ENCODE peak calls at places on chromosomes 7 and 10, in five cellular contexts. One of them, this sample, is unnamed.
A peak's percentile ranks its signal among the peaks of the same experiment; 100 is the strongest.

GRCh38 chr10:122863216-122863615 is 16.2 kb downstream of the FAM24B start:
- DNase-seq in RWPE1: no peak
- DNase-seq in Panc1: no peak
- DNase-seq in GM12878: no peak
- DNase-seq in stomach: no peak
- DNase-seq in this sample: no peak

GRCh38 chr7:7585241-7585928 is 18.7 kb downstream of the MIOS start:
- DNase-seq in Panc1: no peak
- DNase-seq in GM12878: no peak
- DNase-seq in RWPE1: no peak
- DNase-seq in stomach: no peak
- DNase-seq in this sample: no peak

GRCh38 chr10:99850041-99850766 is 67.8 kb downstream of the ABCC2 start:
- DNase-seq in Panc1: no peak
- DNase-seq in GM12878: no peak
- DNase-seq in RWPE1: no peak
- DNase-seq in stomach: no peak
- DNase-seq in this sample: no peak

GRCh38 chr7:116528008-116528789 is 3.4 kb downstream of the CAV1 start:
- DNase-seq in stomach: no peak
- DNase-seq in Panc1: no peak
- DNase-seq in GM12878: no peak
- DNase-seq in RWPE1: peak; percentile 76
- DNase-seq in this sample: peak; percentile 97

GRCh38 chr10:132296671-132297443 is 10.9 kb downstream of the STK32C start:
- DNase-seq in RWPE1: no peak
- DNase-seq in GM12878: no peak
- DNase-seq in Panc1: no peak
- DNase-seq in stomach: no peak
- DNase-seq in this sample: peak; percentile 81

GRCh38 chr10:111435871-111436270 is 359.0 kb downstream of the ADRA2A start:
- DNase-seq in stomach: no peak
- DNase-seq in Panc1: no peak
- DNase-seq in RWPE1: no peak
- DNase-seq in GM12878: no peak
- DNase-seq in this sample: no peak

GRCh38 chr7:65269150-65269856 is 104.4 kb upstream of the ZNF92 start:
- DNase-seq in GM12878: peak; percentile 73
- DNase-seq in Panc1: no peak
- DNase-seq in RWPE1: peak; percentile 86
- DNase-seq in stomach: no peak
- DNase-seq in this sample: peak; percentile 86

GRCh38 chr7:98178321-98178720 is 32.9 kb upstream of the BHLHA15 start:
- DNase-seq in Panc1: no peak
- DNase-seq in stomach: peak; percentile 91
- DNase-seq in GM12878: no peak
- DNase-seq in RWPE1: no peak
- DNase-seq in this sample: no peak

GRCh38 chr10:36779238-36779846 is 346.1 kb upstream of the ANKRD30A start:
- DNase-seq in GM12878: no peak
- DNase-seq in RWPE1: peak; percentile 61
- DNase-seq in Panc1: peak; percentile 25
- DNase-seq in stomach: no peak
- DNase-seq in this sample: peak; percentile 85

GRCh38 chr10:50552771-50553535 is 70.8 kb downstream of the SGMS1 start:
- DNase-seq in Panc1: no peak
- DNase-seq in RWPE1: no peak
- DNase-seq in stomach: peak; percentile 29
- DNase-seq in GM12878: no peak
- DNase-seq in this sample: peak; percentile 58

GRCh38 chr7:56578612-56579011 is 462.4 kb upstream of the NUPR2 start:
- DNase-seq in RWPE1: no peak
- DNase-seq in stomach: no peak
- DNase-seq in GM12878: no peak
- DNase-seq in Panc1: no peak
- DNase-seq in this sample: no peak

GRCh38 chr7:20374391-20374790 is 43.7 kb downstream of the ITGB8 start:
- DNase-seq in RWPE1: no peak
- DNase-seq in GM12878: no peak
- DNase-seq in stomach: no peak
- DNase-seq in Panc1: no peak
- DNase-seq in this sample: no peak

GRCh38 chr7:46943996-46944395 is 637.9 kb downstream of the TNS3 start:
- DNase-seq in RWPE1: no peak
- DNase-seq in stomach: no peak
- DNase-seq in Panc1: no peak
- DNase-seq in GM12878: no peak
- DNase-seq in this sample: no peak

GRCh38 chr10:52879651-52880050 is 107.1 kb upstream of the MBL2 start:
- DNase-seq in GM12878: no peak
- DNase-seq in stomach: no peak
- DNase-seq in RWPE1: no peak
- DNase-seq in Panc1: no peak
- DNase-seq in this sample: no peak

GRCh38 chr10:35089641-35090161 is 440 bp downstream of the CUL2 start:
- DNase-seq in GM12878: no peak
- DNase-seq in RWPE1: peak; percentile 33
- DNase-seq in stomach: no peak
- DNase-seq in Panc1: no peak
- DNase-seq in this sample: peak; percentile 81

DNA sequence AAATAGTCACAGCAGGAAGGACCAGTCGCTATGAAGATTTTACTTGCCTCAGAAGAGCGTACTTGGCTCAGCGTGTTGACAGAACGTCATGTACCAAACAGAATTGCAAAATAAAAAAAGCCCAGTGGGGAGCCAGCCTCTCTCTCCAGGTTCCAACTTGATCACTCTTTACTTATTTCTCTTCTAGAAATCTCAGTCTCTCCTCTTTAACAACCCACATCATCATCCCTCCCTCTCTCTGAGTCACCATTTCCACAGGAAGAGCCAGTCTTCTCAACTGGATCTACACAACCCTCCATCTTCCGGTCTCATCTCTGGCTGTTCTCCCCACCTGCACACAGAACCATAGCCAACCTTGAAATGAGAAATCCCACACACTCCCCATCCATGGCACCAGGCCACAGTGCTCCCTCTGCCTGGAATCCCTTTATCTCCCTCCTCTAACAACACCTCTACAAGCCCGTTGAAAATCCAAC is 718.3 kb downstream of the GRID1 start:
- DNase-seq in stomach: no peak
- DNase-seq in GM12878: no peak
- DNase-seq in RWPE1: no peak
- DNase-seq in Panc1: no peak
- DNase-seq in this sample: no peak
- H3K27ac ChIP-seq in stomach: no peak overlapping the region
- H3K27ac ChIP-seq in GM12878: no peak overlapping the region
- H3K27ac ChIP-seq in RWPE1: no peak overlapping the region
- H3K27ac ChIP-seq in Panc1: peak overlapping the region; percentile 2
- H3K27ac ChIP-seq in this sample: no peak overlapping the region

DNA sequence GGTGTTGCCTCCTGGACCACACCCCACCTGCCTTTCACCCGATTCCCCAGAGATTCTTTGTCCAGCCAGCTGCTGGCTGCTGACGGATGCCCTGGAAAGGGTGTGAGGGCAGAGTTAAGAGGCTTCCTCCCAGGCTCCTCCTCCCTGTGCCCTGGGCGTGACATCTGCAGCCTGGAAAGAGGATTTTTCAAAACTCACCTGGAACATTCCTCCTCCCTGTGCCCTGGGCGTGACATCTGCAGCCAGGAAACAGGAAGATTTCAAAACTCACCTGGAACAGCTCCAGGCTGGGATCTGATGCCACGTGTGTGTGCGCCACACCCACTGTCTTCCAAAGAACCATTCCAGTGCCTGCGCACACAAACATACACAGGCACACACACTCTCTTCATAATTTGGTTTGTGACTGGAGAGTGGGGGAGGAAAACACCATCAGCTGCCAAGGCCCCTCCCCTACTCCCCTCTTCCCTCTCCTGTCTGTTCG is 5.2 kb downstream of the MARVELD1 start:
- DNase-seq in GM12878: no peak
- DNase-seq in stomach: peak; percentile 85
- DNase-seq in Panc1: no peak
- DNase-seq in RWPE1: peak; percentile 98
- DNase-seq in this sample: no peak
- H3K27ac ChIP-seq in GM12878: no peak overlapping the region
- H3K27ac ChIP-seq in stomach: peak overlapping the region; percentile 96
- H3K27ac ChIP-seq in Panc1: no peak overlapping the region
- H3K27ac ChIP-seq in RWPE1: peak overlapping the region; percentile 92
- H3K27ac ChIP-seq in this sample: no peak overlapping the region

DNA sequence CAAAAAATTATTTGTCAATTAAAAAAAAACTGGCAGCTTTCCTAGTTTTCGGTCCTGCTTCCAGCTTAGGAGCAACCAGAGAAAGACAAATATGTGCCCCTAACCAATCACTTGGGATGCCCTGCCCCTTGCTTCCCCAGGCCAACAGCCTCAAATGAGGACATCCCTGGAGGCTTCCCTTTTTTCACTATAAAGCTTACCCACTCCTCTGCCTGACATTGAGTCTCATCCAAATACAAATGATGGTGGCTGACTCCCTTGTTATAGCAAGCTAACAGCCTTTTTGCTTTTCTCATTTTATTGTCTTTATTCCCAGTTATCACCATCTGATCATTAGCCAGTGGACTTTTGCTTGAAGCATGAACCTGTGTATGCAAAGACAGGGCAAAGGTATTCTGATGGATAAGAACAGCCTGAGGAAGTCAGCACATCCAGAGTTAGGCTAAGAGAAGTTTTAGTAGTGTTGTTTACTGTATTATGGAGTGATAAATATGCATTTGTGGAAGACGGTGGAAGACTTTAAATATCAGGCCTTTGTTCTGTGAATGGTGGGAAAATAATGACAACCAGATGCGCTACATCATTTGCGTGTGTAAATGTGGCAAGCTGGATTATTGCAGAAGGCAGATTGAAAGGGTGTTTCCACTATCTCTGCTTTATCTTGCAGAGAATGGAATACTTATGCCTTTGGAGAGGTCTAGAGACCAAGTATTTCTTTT is 1.7 kb upstream of the CCM2 start:
- DNase-seq in Panc1: no peak
- DNase-seq in GM12878: no peak
- DNase-seq in RWPE1: no peak
- DNase-seq in stomach: no peak
- DNase-seq in this sample: no peak
- H3K27ac ChIP-seq in Panc1: peak overlapping the region; percentile 96
- H3K27ac ChIP-seq in GM12878: peak overlapping the region; percentile 79
- H3K27ac ChIP-seq in RWPE1: peak overlapping the region; percentile 93
- H3K27ac ChIP-seq in stomach: peak overlapping the region; percentile 94
- H3K27ac ChIP-seq in this sample: no peak overlapping the region

DNA sequence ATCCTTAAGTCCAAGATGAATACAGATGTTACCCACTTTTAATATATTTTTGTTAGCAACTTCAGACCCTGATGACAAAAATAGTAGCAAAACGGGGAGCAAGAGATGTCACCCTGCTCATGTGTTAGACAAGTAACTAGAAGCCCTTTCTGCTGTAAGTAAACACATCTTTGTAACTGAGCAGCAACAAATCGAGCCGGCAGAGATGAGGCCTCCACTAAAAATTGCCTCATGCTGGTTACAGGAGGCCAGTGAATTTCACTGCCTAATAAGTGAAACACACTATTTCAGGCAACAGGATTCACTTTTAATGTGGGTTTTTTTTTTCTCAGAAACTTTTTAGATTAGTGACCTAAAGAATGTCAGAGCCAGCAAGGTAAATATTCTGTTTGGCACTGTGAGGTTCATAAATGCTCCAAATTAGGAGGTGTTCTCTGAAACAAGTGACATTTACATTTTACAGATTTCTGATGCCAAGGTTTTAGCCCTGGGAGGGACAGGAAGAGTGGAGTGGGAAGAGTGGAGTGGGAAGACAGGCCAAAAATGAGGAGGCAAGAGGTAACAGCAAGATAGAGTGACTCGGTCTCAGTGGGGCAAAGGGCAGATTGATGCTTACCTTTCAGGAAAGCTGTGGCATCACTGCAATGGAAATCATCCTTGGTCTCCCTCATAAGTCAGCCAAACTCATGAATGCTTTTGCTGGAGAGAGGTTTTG is 53.6 kb upstream of the LRRC17 start:
- DNase-seq in stomach: no peak
- DNase-seq in Panc1: no peak
- DNase-seq in GM12878: no peak
- DNase-seq in RWPE1: no peak
- DNase-seq in this sample: no peak
- H3K27ac ChIP-seq in stomach: peak overlapping the region; percentile 61
- H3K27ac ChIP-seq in Panc1: peak overlapping the region; percentile 67
- H3K27ac ChIP-seq in GM12878: no peak overlapping the region
- H3K27ac ChIP-seq in RWPE1: no peak overlapping the region
- H3K27ac ChIP-seq in this sample: no peak overlapping the region

GRCh38 chr10:131223422-131223821 is 88.1 kb downstream of the TCERG1L start:
- DNase-seq in RWPE1: no peak
- DNase-seq in stomach: no peak
- DNase-seq in Panc1: no peak
- DNase-seq in GM12878: no peak
- DNase-seq in this sample: no peak
- H3K27ac ChIP-seq in RWPE1: no peak overlapping the region
- H3K27ac ChIP-seq in stomach: no peak overlapping the region
- H3K27ac ChIP-seq in Panc1: no peak overlapping the region
- H3K27ac ChIP-seq in GM12878: no peak overlapping the region
- H3K27ac ChIP-seq in this sample: no peak overlapping the region

GRCh38 chr10:87590705-87591588 is 68.7 kb upstream of the PAPSS2 start:
- DNase-seq in Panc1: no peak
- DNase-seq in RWPE1: no peak
- DNase-seq in GM12878: no peak
- DNase-seq in stomach: no peak
- DNase-seq in this sample: no peak
- H3K27ac ChIP-seq in Panc1: no peak overlapping the region
- H3K27ac ChIP-seq in RWPE1: no peak overlapping the region
- H3K27ac ChIP-seq in GM12878: no peak overlapping the region
- H3K27ac ChIP-seq in stomach: no peak overlapping the region
- H3K27ac ChIP-seq in this sample: no peak overlapping the region

GRCh38 chr7:29597266-29597665 is 33.6 kb downstream of the PRR15 start:
- DNase-seq in stomach: no peak
- DNase-seq in RWPE1: no peak
- DNase-seq in Panc1: no peak
- DNase-seq in GM12878: no peak
- DNase-seq in this sample: no peak
- H3K27ac ChIP-seq in stomach: no peak overlapping the region
- H3K27ac ChIP-seq in RWPE1: no peak overlapping the region
- H3K27ac ChIP-seq in Panc1: no peak overlapping the region
- H3K27ac ChIP-seq in GM12878: no peak overlapping the region
- H3K27ac ChIP-seq in this sample: no peak overlapping the region

GRCh38 chr7:48083114-48083830 is 5.8 kb upstream of the UPP1 start:
- DNase-seq in GM12878: no peak
- DNase-seq in RWPE1: no peak
- DNase-seq in Panc1: no peak
- DNase-seq in stomach: no peak
- DNase-seq in this sample: peak; percentile 86
- H3K27ac ChIP-seq in GM12878: no peak overlapping the region
- H3K27ac ChIP-seq in RWPE1: no peak overlapping the region
- H3K27ac ChIP-seq in Panc1: peak overlapping the region; percentile 100
- H3K27ac ChIP-seq in stomach: no peak overlapping the region
- H3K27ac ChIP-seq in this sample: peak overlapping the region; percentile 87

GRCh38 chr7:134612197-134612596 is 34.5 kb upstream of the BPGM start:
- DNase-seq in RWPE1: no peak
- DNase-seq in Panc1: no peak
- DNase-seq in stomach: no peak
- DNase-seq in GM12878: no peak
- DNase-seq in this sample: no peak
- H3K27ac ChIP-seq in RWPE1: no peak overlapping the region
- H3K27ac ChIP-seq in Panc1: no peak overlapping the region
- H3K27ac ChIP-seq in stomach: no peak overlapping the region
- H3K27ac ChIP-seq in GM12878: no peak overlapping the region
- H3K27ac ChIP-seq in this sample: no peak overlapping the region

This sample was measured in osteoblast.